ENCODE peak calls at places on chromosome 22, in ten cellular contexts. One of them, this sample, is unnamed.

GRCh38 chr22:25202290-25202921 is 2.7 kb downstream of the CRYBB3 start:
- DNase-seq in stomach: peak
- DNase-seq in fibroblast of lung: peak
- DNase-seq in stimulated activated CD4-positive, alpha-beta T cell treated with anti-CD3 and anti-CD28 coated beads, Interleukin-2, amount 100 ng/mL, for 48 hours: peak
- DNase-seq in GM23248: peak
- DNase-seq in cardiac muscle cell: peak
- DNase-seq in OCI-LY7: peak
- DNase-seq in kidney: no peak
- DNase-seq in stimulated activated naive CD4-positive, alpha-beta T cell treated with Interleukin-2 at 50 U/mL for 16 hours: no peak
- DNase-seq in stimulated activated CD8-positive, alpha-beta memory T cell treated with anti-CD3 and anti-CD28 coated beads, Interleukin-7, amount 100 ng/mL, for 4 hours: peak
- DNase-seq in this sample: peak

GRCh38 chr22:32444068-32444467 is 20.2 kb downstream of the BPIFC start:
- DNase-seq in OCI-LY7: peak
- DNase-seq in stomach: no peak
- DNase-seq in stimulated activated CD4-positive, alpha-beta T cell treated with anti-CD3 and anti-CD28 coated beads, Interleukin-2, amount 100 ng/mL, for 48 hours: no peak
- DNase-seq in kidney: no peak
- DNase-seq in GM23248: no peak
- DNase-seq in fibroblast of lung: no peak
- DNase-seq in stimulated activated CD8-positive, alpha-beta memory T cell treated with anti-CD3 and anti-CD28 coated beads, Interleukin-7, amount 100 ng/mL, for 4 hours: no peak
- DNase-seq in cardiac muscle cell: no peak
- DNase-seq in stimulated activated naive CD4-positive, alpha-beta T cell treated with Interleukin-2 at 50 U/mL for 16 hours: no peak
- DNase-seq in this sample: peak

GRCh38 chr22:34902335-34902734 is 163.6 kb upstream of the ISX start:
- DNase-seq in cardiac muscle cell: no peak
- DNase-seq in stimulated activated CD4-positive, alpha-beta T cell treated with anti-CD3 and anti-CD28 coated beads, Interleukin-2, amount 100 ng/mL, for 48 hours: no peak
- DNase-seq in stomach: no peak
- DNase-seq in GM23248: no peak
- DNase-seq in kidney: no peak
- DNase-seq in fibroblast of lung: no peak
- DNase-seq in stimulated activated CD8-positive, alpha-beta memory T cell treated with anti-CD3 and anti-CD28 coated beads, Interleukin-7, amount 100 ng/mL, for 4 hours: no peak
- DNase-seq in OCI-LY7: no peak
- DNase-seq in stimulated activated naive CD4-positive, alpha-beta T cell treated with Interleukin-2 at 50 U/mL for 16 hours: no peak
- DNase-seq in this sample: no peak

GRCh38 chr22:49298834-49299750 is 528.6 kb downstream of the BRD1 start:
- DNase-seq in stimulated activated CD8-positive, alpha-beta memory T cell treated with anti-CD3 and anti-CD28 coated beads, Interleukin-7, amount 100 ng/mL, for 4 hours: no peak
- DNase-seq in cardiac muscle cell: no peak
- DNase-seq in stomach: peak
- DNase-seq in OCI-LY7: no peak
- DNase-seq in fibroblast of lung: no peak
- DNase-seq in kidney: no peak
- DNase-seq in GM23248: no peak
- DNase-seq in stimulated activated CD4-positive, alpha-beta T cell treated with anti-CD3 and anti-CD28 coated beads, Interleukin-2, amount 100 ng/mL, for 48 hours: no peak
- DNase-seq in stimulated activated naive CD4-positive, alpha-beta T cell treated with Interleukin-2 at 50 U/mL for 16 hours: no peak
- DNase-seq in this sample: no peak

GRCh38 chr22:25668437-25668836 is 73.6 kb upstream of the MYO18B start:
- DNase-seq in cardiac muscle cell: no peak
- DNase-seq in OCI-LY7: no peak
- DNase-seq in stimulated activated CD8-positive, alpha-beta memory T cell treated with anti-CD3 and anti-CD28 coated beads, Interleukin-7, amount 100 ng/mL, for 4 hours: no peak
- DNase-seq in stimulated activated CD4-positive, alpha-beta T cell treated with anti-CD3 and anti-CD28 coated beads, Interleukin-2, amount 100 ng/mL, for 48 hours: no peak
- DNase-seq in kidney: no peak
- DNase-seq in stimulated activated naive CD4-positive, alpha-beta T cell treated with Interleukin-2 at 50 U/mL for 16 hours: no peak
- DNase-seq in fibroblast of lung: peak
- DNase-seq in GM23248: peak
- DNase-seq in stomach: no peak
- DNase-seq in this sample: no peak

GRCh38 chr22:25172153-25172552 is 27.5 kb upstream of the CRYBB3 start:
- DNase-seq in OCI-LY7: no peak
- DNase-seq in stimulated activated CD8-positive, alpha-beta memory T cell treated with anti-CD3 and anti-CD28 coated beads, Interleukin-7, amount 100 ng/mL, for 4 hours: no peak
- DNase-seq in stomach: peak
- DNase-seq in cardiac muscle cell: no peak
- DNase-seq in fibroblast of lung: no peak
- DNase-seq in stimulated activated naive CD4-positive, alpha-beta T cell treated with Interleukin-2 at 50 U/mL for 16 hours: peak
- DNase-seq in kidney: no peak
- DNase-seq in stimulated activated CD4-positive, alpha-beta T cell treated with anti-CD3 and anti-CD28 coated beads, Interleukin-2, amount 100 ng/mL, for 48 hours: peak
- DNase-seq in GM23248: no peak
- DNase-seq in this sample: peak

GRCh38 chr22:31970490-31971444 is 26.4 kb downstream of the YWHAH start:
- DNase-seq in OCI-LY7: peak
- DNase-seq in stomach: peak
- DNase-seq in stimulated activated CD4-positive, alpha-beta T cell treated with anti-CD3 and anti-CD28 coated beads, Interleukin-2, amount 100 ng/mL, for 48 hours: peak
- DNase-seq in stimulated activated CD8-positive, alpha-beta memory T cell treated with anti-CD3 and anti-CD28 coated beads, Interleukin-7, amount 100 ng/mL, for 4 hours: peak
- DNase-seq in GM23248: peak
- DNase-seq in kidney: peak
- DNase-seq in cardiac muscle cell: peak
- DNase-seq in stimulated activated naive CD4-positive, alpha-beta T cell treated with Interleukin-2 at 50 U/mL for 16 hours: peak
- DNase-seq in fibroblast of lung: peak
- DNase-seq in this sample: peak

GRCh38 chr22:37121887-37122591 is 12.5 kb upstream of the TMPRSS6 start:
- DNase-seq in stimulated activated CD8-positive, alpha-beta memory T cell treated with anti-CD3 and anti-CD28 coated beads, Interleukin-7, amount 100 ng/mL, for 4 hours: peak
- DNase-seq in cardiac muscle cell: no peak
- DNase-seq in OCI-LY7: peak
- DNase-seq in stomach: peak
- DNase-seq in stimulated activated CD4-positive, alpha-beta T cell treated with anti-CD3 and anti-CD28 coated beads, Interleukin-2, amount 100 ng/mL, for 48 hours: peak
- DNase-seq in GM23248: peak
- DNase-seq in kidney: no peak
- DNase-seq in fibroblast of lung: no peak
- DNase-seq in stimulated activated naive CD4-positive, alpha-beta T cell treated with Interleukin-2 at 50 U/mL for 16 hours: peak
- DNase-seq in this sample: peak

GRCh38 chr22:41327124-41327523 is 25.8 kb downstream of the ZC3H7B start:
- DNase-seq in stimulated activated naive CD4-positive, alpha-beta T cell treated with Interleukin-2 at 50 U/mL for 16 hours: no peak
- DNase-seq in cardiac muscle cell: no peak
- DNase-seq in OCI-LY7: no peak
- DNase-seq in fibroblast of lung: no peak
- DNase-seq in GM23248: no peak
- DNase-seq in stomach: no peak
- DNase-seq in stimulated activated CD8-positive, alpha-beta memory T cell treated with anti-CD3 and anti-CD28 coated beads, Interleukin-7, amount 100 ng/mL, for 4 hours: no peak
- DNase-seq in kidney: peak
- DNase-seq in stimulated activated CD4-positive, alpha-beta T cell treated with anti-CD3 and anti-CD28 coated beads, Interleukin-2, amount 100 ng/mL, for 48 hours: no peak
- DNase-seq in this sample: no peak

GRCh38 chr22:18985761-18986160 is 49.7 kb upstream of the PRODH start:
- DNase-seq in fibroblast of lung: no peak
- DNase-seq in cardiac muscle cell: no peak
- DNase-seq in stimulated activated naive CD4-positive, alpha-beta T cell treated with Interleukin-2 at 50 U/mL for 16 hours: no peak
- DNase-seq in kidney: no peak
- DNase-seq in stimulated activated CD4-positive, alpha-beta T cell treated with anti-CD3 and anti-CD28 coated beads, Interleukin-2, amount 100 ng/mL, for 48 hours: no peak
- DNase-seq in stimulated activated CD8-positive, alpha-beta memory T cell treated with anti-CD3 and anti-CD28 coated beads, Interleukin-7, amount 100 ng/mL, for 4 hours: no peak
- DNase-seq in GM23248: no peak
- DNase-seq in OCI-LY7: no peak
- DNase-seq in stomach: no peak
- DNase-seq in this sample: no peak

GRCh38 chr22:45254789-45255261 is 14.1 kb upstream of the KIAA0930 start:
- DNase-seq in cardiac muscle cell: no peak
- DNase-seq in fibroblast of lung: no peak
- DNase-seq in stimulated activated CD8-positive, alpha-beta memory T cell treated with anti-CD3 and anti-CD28 coated beads, Interleukin-7, amount 100 ng/mL, for 4 hours: no peak
- DNase-seq in stimulated activated naive CD4-positive, alpha-beta T cell treated with Interleukin-2 at 50 U/mL for 16 hours: peak
- DNase-seq in stimulated activated CD4-positive, alpha-beta T cell treated with anti-CD3 and anti-CD28 coated beads, Interleukin-2, amount 100 ng/mL, for 48 hours: no peak
- DNase-seq in stomach: no peak
- DNase-seq in kidney: no peak
- DNase-seq in GM23248: no peak
- DNase-seq in OCI-LY7: no peak
- DNase-seq in this sample: no peak

GRCh38 chr22:26918236-26918635 is 260.8 kb downstream of the MIAT start:
- DNase-seq in stimulated activated CD4-positive, alpha-beta T cell treated with anti-CD3 and anti-CD28 coated beads, Interleukin-2, amount 100 ng/mL, for 48 hours: no peak
- DNase-seq in stomach: no peak
- DNase-seq in GM23248: no peak
- DNase-seq in kidney: no peak
- DNase-seq in OCI-LY7: no peak
- DNase-seq in stimulated activated naive CD4-positive, alpha-beta T cell treated with Interleukin-2 at 50 U/mL for 16 hours: no peak
- DNase-seq in stimulated activated CD8-positive, alpha-beta memory T cell treated with anti-CD3 and anti-CD28 coated beads, Interleukin-7, amount 100 ng/mL, for 4 hours: no peak
- DNase-seq in fibroblast of lung: no peak
- DNase-seq in cardiac muscle cell: no peak
- DNase-seq in this sample: no peak

GRCh38 chr22:41574847-41575381 is 14.1 kb downstream of the CSDC2 start:
- DNase-seq in kidney: peak
- DNase-seq in stimulated activated CD4-positive, alpha-beta T cell treated with anti-CD3 and anti-CD28 coated beads, Interleukin-2, amount 100 ng/mL, for 48 hours: no peak
- DNase-seq in stimulated activated CD8-positive, alpha-beta memory T cell treated with anti-CD3 and anti-CD28 coated beads, Interleukin-7, amount 100 ng/mL, for 4 hours: no peak
- DNase-seq in fibroblast of lung: peak
- DNase-seq in cardiac muscle cell: no peak
- DNase-seq in OCI-LY7: no peak
- DNase-seq in GM23248: peak
- DNase-seq in stimulated activated naive CD4-positive, alpha-beta T cell treated with Interleukin-2 at 50 U/mL for 16 hours: no peak
- DNase-seq in stomach: peak
- DNase-seq in this sample: peak

GRCh38 chr22:45584621-45585436 is 82.1 kb downstream of the FBLN1 start:
- DNase-seq in kidney: peak
- DNase-seq in stomach: no peak
- DNase-seq in stimulated activated CD4-positive, alpha-beta T cell treated with anti-CD3 and anti-CD28 coated beads, Interleukin-2, amount 100 ng/mL, for 48 hours: no peak
- DNase-seq in fibroblast of lung: no peak
- DNase-seq in cardiac muscle cell: no peak
- DNase-seq in stimulated activated CD8-positive, alpha-beta memory T cell treated with anti-CD3 and anti-CD28 coated beads, Interleukin-7, amount 100 ng/mL, for 4 hours: no peak
- DNase-seq in OCI-LY7: no peak
- DNase-seq in GM23248: no peak
- DNase-seq in stimulated activated naive CD4-positive, alpha-beta T cell treated with Interleukin-2 at 50 U/mL for 16 hours: no peak
- DNase-seq in this sample: no peak

GRCh38 chr22:42169055-42169469 is 38.5 kb upstream of the CYP2D6 start:
- DNase-seq in cardiac muscle cell: peak
- DNase-seq in GM23248: peak
- DNase-seq in OCI-LY7: peak
- DNase-seq in stimulated activated CD4-positive, alpha-beta T cell treated with anti-CD3 and anti-CD28 coated beads, Interleukin-2, amount 100 ng/mL, for 48 hours: peak
- DNase-seq in stimulated activated CD8-positive, alpha-beta memory T cell treated with anti-CD3 and anti-CD28 coated beads, Interleukin-7, amount 100 ng/mL, for 4 hours: peak
- DNase-seq in kidney: no peak
- DNase-seq in stomach: peak
- DNase-seq in fibroblast of lung: peak
- DNase-seq in stimulated activated naive CD4-positive, alpha-beta T cell treated with Interleukin-2 at 50 U/mL for 16 hours: peak
- DNase-seq in this sample: peak

GRCh38 chr22:22357024-22357868 is 112.7 kb downstream of the VPREB1 start:
- DNase-seq in fibroblast of lung: peak
- DNase-seq in GM23248: peak
- DNase-seq in cardiac muscle cell: peak
- DNase-seq in stimulated activated naive CD4-positive, alpha-beta T cell treated with Interleukin-2 at 50 U/mL for 16 hours: peak
- DNase-seq in stimulated activated CD4-positive, alpha-beta T cell treated with anti-CD3 and anti-CD28 coated beads, Interleukin-2, amount 100 ng/mL, for 48 hours: peak
- DNase-seq in OCI-LY7: peak
- DNase-seq in stimulated activated CD8-positive, alpha-beta memory T cell treated with anti-CD3 and anti-CD28 coated beads, Interleukin-7, amount 100 ng/mL, for 4 hours: peak
- DNase-seq in stomach: peak
- DNase-seq in kidney: peak
- DNase-seq in this sample: peak

GRCh38 chr22:22450343-22450839 is 58.2 kb downstream of the ZNF280B start:
- DNase-seq in fibroblast of lung: no peak
- DNase-seq in cardiac muscle cell: no peak
- DNase-seq in stimulated activated CD4-positive, alpha-beta T cell treated with anti-CD3 and anti-CD28 coated beads, Interleukin-2, amount 100 ng/mL, for 48 hours: no peak
- DNase-seq in stimulated activated naive CD4-positive, alpha-beta T cell treated with Interleukin-2 at 50 U/mL for 16 hours: no peak
- DNase-seq in OCI-LY7: peak
- DNase-seq in GM23248: no peak
- DNase-seq in kidney: no peak
- DNase-seq in stomach: peak
- DNase-seq in stimulated activated CD8-positive, alpha-beta memory T cell treated with anti-CD3 and anti-CD28 coated beads, Interleukin-7, amount 100 ng/mL, for 4 hours: no peak
- DNase-seq in this sample: no peak

GRCh38 chr22:40967120-40967760 is 16.1 kb downstream of the RBX1 start:
- DNase-seq in fibroblast of lung: no peak
- DNase-seq in cardiac muscle cell: no peak
- DNase-seq in OCI-LY7: no peak
- DNase-seq in GM23248: no peak
- DNase-seq in stomach: no peak
- DNase-seq in kidney: no peak
- DNase-seq in stimulated activated naive CD4-positive, alpha-beta T cell treated with Interleukin-2 at 50 U/mL for 16 hours: no peak
- DNase-seq in stimulated activated CD8-positive, alpha-beta memory T cell treated with anti-CD3 and anti-CD28 coated beads, Interleukin-7, amount 100 ng/mL, for 4 hours: no peak
- DNase-seq in stimulated activated CD4-positive, alpha-beta T cell treated with anti-CD3 and anti-CD28 coated beads, Interleukin-2, amount 100 ng/mL, for 48 hours: no peak
- DNase-seq in this sample: no peak